ENCODE peak calls at places on chromosomes 11 and 22, in six cellular contexts. One of them, this sample, is unnamed.

GRCh38 chr22:49008682-49009235 is 818.9 kb downstream of the BRD1 start:
- DNase-seq in AG04450: no peak
- DNase-seq in endothelial cell of umbilical vein: no peak
- DNase-seq in heart left ventricle: peak; percentile 42
- DNase-seq in thoracic aorta: no peak
- DNase-seq in GM23338: no peak
- DNase-seq in this sample: no peak

GRCh38 chr11:16739326-16739875 is 954 bp downstream of the C11orf58 start:
- DNase-seq in heart left ventricle: no peak
- DNase-seq in endothelial cell of umbilical vein: peak; percentile 44
- DNase-seq in thoracic aorta: no peak
- DNase-seq in AG04450: no peak
- DNase-seq in GM23338: peak; percentile 21
- DNase-seq in this sample: no peak

GRCh38 chr11:94020777-94021615 is at the start of gene HEPHL1:
- DNase-seq in AG04450: no peak
- DNase-seq in thoracic aorta: no peak
- DNase-seq in heart left ventricle: no peak
- DNase-seq in GM23338: peak; percentile 59
- DNase-seq in endothelial cell of umbilical vein: no peak
- DNase-seq in this sample: no peak

GRCh38 chr11:68998390-68998911 is 14.6 kb downstream of the MRGPRF start:
- DNase-seq in heart left ventricle: no peak
- DNase-seq in endothelial cell of umbilical vein: peak; percentile 68
- DNase-seq in AG04450: no peak
- DNase-seq in thoracic aorta: no peak
- DNase-seq in GM23338: no peak
- DNase-seq in this sample: no peak

GRCh38 chr11:69388661-69389060 is 92.8 kb upstream of the LINC01488 start:
- DNase-seq in endothelial cell of umbilical vein: no peak
- DNase-seq in GM23338: no peak
- DNase-seq in thoracic aorta: no peak
- DNase-seq in heart left ventricle: no peak
- DNase-seq in AG04450: no peak
- DNase-seq in this sample: no peak

GRCh38 chr22:44583854-44584253 is 85.8 kb upstream of the RTL6 start:
- DNase-seq in heart left ventricle: peak; percentile 21
- DNase-seq in AG04450: no peak
- DNase-seq in endothelial cell of umbilical vein: no peak
- DNase-seq in GM23338: peak; percentile 36
- DNase-seq in thoracic aorta: no peak
- DNase-seq in this sample: peak; percentile 44

GRCh38 chr11:128518493-128519207 is 68.7 kb downstream of the ETS1 start:
- DNase-seq in GM23338: no peak
- DNase-seq in endothelial cell of umbilical vein: no peak
- DNase-seq in heart left ventricle: no peak
- DNase-seq in thoracic aorta: no peak
- DNase-seq in AG04450: no peak
- DNase-seq in this sample: no peak

GRCh38 chr22:28203286-28203685 is 284.2 kb upstream of the PITPNB start:
- DNase-seq in thoracic aorta: no peak
- DNase-seq in endothelial cell of umbilical vein: peak; percentile 61
- DNase-seq in GM23338: no peak
- DNase-seq in heart left ventricle: no peak
- DNase-seq in AG04450: no peak
- DNase-seq in this sample: no peak

GRCh38 chr11:134049303-134049702 is 19.6 kb upstream of the JAM3 start:
- DNase-seq in AG04450: no peak
- DNase-seq in thoracic aorta: no peak
- DNase-seq in GM23338: no peak
- DNase-seq in heart left ventricle: no peak
- DNase-seq in endothelial cell of umbilical vein: no peak
- DNase-seq in this sample: no peak

GRCh38 chr11:106724293-106724892 is 293.9 kb downstream of the GUCY1A2 start:
- DNase-seq in GM23338: no peak
- DNase-seq in thoracic aorta: no peak
- DNase-seq in heart left ventricle: no peak
- DNase-seq in endothelial cell of umbilical vein: no peak
- DNase-seq in AG04450: no peak
- DNase-seq in this sample: no peak

GRCh38 chr11:114317738-114318137 is 21.5 kb downstream of the NNMT start:
- DNase-seq in GM23338: peak; percentile 92
- DNase-seq in thoracic aorta: no peak
- DNase-seq in endothelial cell of umbilical vein: peak; percentile 73
- DNase-seq in AG04450: peak; percentile 24
- DNase-seq in heart left ventricle: no peak
- DNase-seq in this sample: no peak

GRCh38 chr22:48143856-48144255 is 1381.4 kb downstream of the TBC1D22A start:
- DNase-seq in heart left ventricle: no peak
- DNase-seq in AG04450: no peak
- DNase-seq in GM23338: no peak
- DNase-seq in endothelial cell of umbilical vein: no peak
- DNase-seq in thoracic aorta: no peak
- DNase-seq in this sample: no peak

GRCh38 chr11:128714121-128714520 is 20.2 kb downstream of the FLI1 start:
- DNase-seq in GM23338: no peak
- DNase-seq in endothelial cell of umbilical vein: no peak
- DNase-seq in thoracic aorta: no peak
- DNase-seq in heart left ventricle: no peak
- DNase-seq in AG04450: no peak
- DNase-seq in this sample: no peak

GRCh38 chr22:35354068-35354467 is 26.8 kb upstream of the HMOX1 start:
- DNase-seq in heart left ventricle: no peak
- DNase-seq in GM23338: no peak
- DNase-seq in AG04450: no peak
- DNase-seq in endothelial cell of umbilical vein: no peak
- DNase-seq in thoracic aorta: no peak
- DNase-seq in this sample: no peak

GRCh38 chr11:35983965-35984364 is 40.1 kb downstream of the LDLRAD3 start:
- DNase-seq in endothelial cell of umbilical vein: no peak
- DNase-seq in heart left ventricle: no peak
- DNase-seq in GM23338: no peak
- DNase-seq in thoracic aorta: no peak
- DNase-seq in AG04450: no peak
- DNase-seq in this sample: no peak

GRCh38 chr11:61092280-61092766 is 10.0 kb upstream of the CD5 start:
- DNase-seq in heart left ventricle: no peak
- DNase-seq in endothelial cell of umbilical vein: no peak
- DNase-seq in thoracic aorta: no peak
- DNase-seq in AG04450: no peak
- DNase-seq in GM23338: no peak
- DNase-seq in this sample: no peak

GRCh38 chr11:98701541-98701940 is 319.2 kb upstream of the CNTN5 start:
- DNase-seq in GM23338: no peak
- DNase-seq in heart left ventricle: no peak
- DNase-seq in thoracic aorta: no peak
- DNase-seq in AG04450: no peak
- DNase-seq in endothelial cell of umbilical vein: no peak
- DNase-seq in this sample: no peak

GRCh38 chr11:58905716-58906547 is 33.4 kb upstream of the GLYATL1 start:
- DNase-seq in thoracic aorta: no peak
- DNase-seq in endothelial cell of umbilical vein: peak; percentile 17
- DNase-seq in heart left ventricle: peak; percentile 64
- DNase-seq in GM23338: peak; percentile 96
- DNase-seq in AG04450: peak; percentile 71
- DNase-seq in this sample: peak; percentile 58

GRCh38 chr11:62707277-62707771 is at the start of the genes BSCL2 and GNG3:
- DNase-seq in heart left ventricle: no peak
- DNase-seq in AG04450: no peak
- DNase-seq in thoracic aorta: no peak
- DNase-seq in endothelial cell of umbilical vein: no peak
- DNase-seq in GM23338: peak; percentile 99
- DNase-seq in this sample: peak; percentile 62

GRCh38 chr11:17831883-17832282 is 97.3 kb downstream of the KCNC1 start:
- DNase-seq in AG04450: no peak
- DNase-seq in thoracic aorta: no peak
- DNase-seq in endothelial cell of umbilical vein: no peak
- DNase-seq in GM23338: no peak
- DNase-seq in heart left ventricle: no peak
- DNase-seq in this sample: no peak

GRCh38 chr11:44651535-44652130 is 75.1 kb upstream of the TSPAN18 start:
- DNase-seq in AG04450: no peak
- DNase-seq in GM23338: no peak
- DNase-seq in thoracic aorta: no peak
- DNase-seq in endothelial cell of umbilical vein: peak; percentile 60
- DNase-seq in heart left ventricle: no peak
- DNase-seq in this sample: no peak

GRCh38 chr11:10715571-10715970 is 22.0 kb upstream of the IRAG1 start:
- DNase-seq in endothelial cell of umbilical vein: no peak
- DNase-seq in heart left ventricle: no peak
- DNase-seq in GM23338: no peak
- DNase-seq in AG04450: no peak
- DNase-seq in thoracic aorta: no peak
- DNase-seq in this sample: no peak

GRCh38 chr11:1644601-1645356 is 15.2 kb downstream of the KRTAP5-5 start:
- DNase-seq in heart left ventricle: no peak
- DNase-seq in AG04450: no peak
- DNase-seq in thoracic aorta: no peak
- DNase-seq in endothelial cell of umbilical vein: no peak
- DNase-seq in GM23338: no peak
- DNase-seq in this sample: peak; percentile 54

GRCh38 chr11:69311767-69312385 is 17.9 kb downstream of the MYEOV start:
- DNase-seq in GM23338: no peak
- DNase-seq in AG04450: no peak
- DNase-seq in thoracic aorta: no peak
- DNase-seq in endothelial cell of umbilical vein: peak; percentile 83
- DNase-seq in heart left ventricle: no peak
- DNase-seq in this sample: no peak

GRCh38 chr11:61144511-61145179 is 16.6 kb downstream of the VPS37C start:
- DNase-seq in GM23338: no peak
- DNase-seq in endothelial cell of umbilical vein: no peak
- DNase-seq in heart left ventricle: no peak
- DNase-seq in thoracic aorta: no peak
- DNase-seq in AG04450: no peak
- DNase-seq in this sample: no peak

GRCh38 chr11:78958444-78958843 is 383.8 kb upstream of the NARS2 start:
- DNase-seq in thoracic aorta: no peak
- DNase-seq in heart left ventricle: no peak
- DNase-seq in endothelial cell of umbilical vein: no peak
- DNase-seq in GM23338: no peak
- DNase-seq in AG04450: no peak
- DNase-seq in this sample: no peak

GRCh38 chr22:36331306-36331911 is 56.4 kb downstream of the MYH9 start:
- DNase-seq in GM23338: peak; percentile 71
- DNase-seq in endothelial cell of umbilical vein: peak; percentile 93
- DNase-seq in heart left ventricle: peak; percentile 90
- DNase-seq in AG04450: peak; percentile 89
- DNase-seq in thoracic aorta: peak; percentile 71
- DNase-seq in this sample: peak; percentile 67

GRCh38 chr22:46501701-46502100 is 35.7 kb downstream of the CELSR1 start:
- DNase-seq in AG04450: peak; percentile 10
- DNase-seq in endothelial cell of umbilical vein: peak; percentile 77
- DNase-seq in heart left ventricle: no peak
- DNase-seq in GM23338: no peak
- DNase-seq in thoracic aorta: no peak
- DNase-seq in this sample: no peak

GRCh38 chr22:46502346-46502745 is 35.1 kb downstream of the CELSR1 start:
- DNase-seq in endothelial cell of umbilical vein: no peak
- DNase-seq in GM23338: no peak
- DNase-seq in AG04450: no peak
- DNase-seq in heart left ventricle: no peak
- DNase-seq in thoracic aorta: no peak
- DNase-seq in this sample: no peak

GRCh38 chr22:46502776-46503175 is 34.6 kb downstream of the CELSR1 start:
- DNase-seq in thoracic aorta: no peak
- DNase-seq in AG04450: no peak
- DNase-seq in heart left ventricle: no peak
- DNase-seq in endothelial cell of umbilical vein: no peak
- DNase-seq in GM23338: no peak
- DNase-seq in this sample: no peak

GRCh38 chr22:46507451-46508390 is 29.7 kb downstream of the CELSR1 start:
- DNase-seq in GM23338: peak; percentile 23
- DNase-seq in AG04450: no peak
- DNase-seq in thoracic aorta: no peak
- DNase-seq in endothelial cell of umbilical vein: no peak
- DNase-seq in heart left ventricle: no peak
- DNase-seq in this sample: no peak

GRCh38 chr22:46504586-46504985 is 32.8 kb downstream of the CELSR1 start:
- DNase-seq in heart left ventricle: no peak
- DNase-seq in GM23338: no peak
- DNase-seq in AG04450: no peak
- DNase-seq in thoracic aorta: no peak
- DNase-seq in endothelial cell of umbilical vein: no peak
- DNase-seq in this sample: no peak
- H3K4me3 ChIP-seq in heart left ventricle: no peak overlapping the region
- H3K4me3 ChIP-seq in GM23338: no peak overlapping the region
- H3K4me3 ChIP-seq in AG04450: no peak overlapping the region
- H3K4me3 ChIP-seq in thoracic aorta: no peak overlapping the region
- H3K4me3 ChIP-seq in endothelial cell of umbilical vein: no peak overlapping the region
- H3K4me3 ChIP-seq in this sample: no peak overlapping the region

GRCh38 chr11:33753304-33753703 is 17.1 kb upstream of the CD59 start:
- DNase-seq in heart left ventricle: no peak
- DNase-seq in thoracic aorta: no peak
- DNase-seq in GM23338: no peak
- DNase-seq in AG04450: peak; percentile 30
- DNase-seq in endothelial cell of umbilical vein: peak; percentile 59
- DNase-seq in this sample: no peak
- H3K4me3 ChIP-seq in heart left ventricle: peak overlapping the region; percentile 15
- H3K4me3 ChIP-seq in thoracic aorta: no peak overlapping the region
- H3K4me3 ChIP-seq in GM23338: no peak overlapping the region
- H3K4me3 ChIP-seq in AG04450: no peak overlapping the region
- H3K4me3 ChIP-seq in endothelial cell of umbilical vein: no peak overlapping the region
- H3K4me3 ChIP-seq in this sample: no peak overlapping the region

DNA sequence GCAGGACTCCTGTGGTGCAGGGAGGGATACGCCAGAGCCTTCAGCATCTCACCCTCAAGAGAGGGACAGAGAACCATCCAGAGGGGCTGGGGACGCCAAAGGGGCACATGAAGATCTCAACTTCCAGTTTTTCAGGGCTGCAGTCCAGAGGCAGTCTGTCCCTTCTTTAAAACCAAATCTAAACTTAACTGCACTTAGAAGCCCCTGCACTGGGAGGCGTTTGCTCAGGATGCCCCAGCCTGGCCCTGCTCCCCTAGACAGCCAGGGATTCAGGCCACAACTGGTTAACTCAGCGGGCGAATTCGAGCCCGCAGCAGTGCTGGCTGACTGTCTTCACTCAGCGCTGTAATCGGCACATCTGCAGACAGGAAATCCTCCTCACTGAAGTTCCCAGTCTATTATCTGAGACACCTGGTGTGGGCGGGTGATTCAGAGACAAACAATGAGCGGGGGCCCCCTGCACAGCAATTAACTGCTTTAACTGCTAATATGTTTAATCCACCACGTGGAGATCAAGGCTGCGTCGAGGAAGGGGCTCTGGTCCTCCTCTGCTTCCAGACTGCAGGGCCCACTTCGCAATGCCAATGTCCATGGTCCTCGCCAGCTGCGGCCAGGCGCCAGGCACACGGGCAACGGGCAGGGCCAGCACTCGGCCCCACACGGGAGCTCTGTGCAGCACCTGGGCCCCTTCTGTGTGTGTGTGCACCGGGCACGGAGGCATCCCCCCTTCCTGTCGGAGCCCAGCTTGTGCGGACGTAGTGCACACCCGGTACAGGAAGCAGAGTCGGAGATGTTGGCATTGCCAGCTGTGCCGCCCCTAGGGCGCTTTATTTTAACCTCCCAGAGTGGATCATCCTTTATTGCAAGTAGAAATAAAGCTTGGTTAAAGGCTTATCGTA is 36.9 kb upstream of the GNB1L start:
- DNase-seq in thoracic aorta: no peak
- DNase-seq in AG04450: peak; percentile 59
- DNase-seq in GM23338: peak; percentile 90
- DNase-seq in heart left ventricle: no peak
- DNase-seq in endothelial cell of umbilical vein: peak; percentile 90
- DNase-seq in this sample: no peak
- H3K4me3 ChIP-seq in thoracic aorta: peak overlapping the region; percentile 39
- H3K4me3 ChIP-seq in AG04450: peak overlapping the region; percentile 25
- H3K4me3 ChIP-seq in GM23338: no peak overlapping the region
- H3K4me3 ChIP-seq in heart left ventricle: no peak overlapping the region
- H3K4me3 ChIP-seq in endothelial cell of umbilical vein: no peak overlapping the region
- H3K4me3 ChIP-seq in this sample: no peak overlapping the region

GRCh38 chr22:31650391-31650790 is 11.6 kb downstream of the PISD start:
- DNase-seq in GM23338: peak; percentile 23
- DNase-seq in endothelial cell of umbilical vein: no peak
- DNase-seq in heart left ventricle: no peak
- DNase-seq in AG04450: peak; percentile 57
- DNase-seq in thoracic aorta: no peak
- DNase-seq in this sample: no peak
- H3K4me3 ChIP-seq in GM23338: no peak overlapping the region
- H3K4me3 ChIP-seq in endothelial cell of umbilical vein: no peak overlapping the region
- H3K4me3 ChIP-seq in heart left ventricle: no peak overlapping the region
- H3K4me3 ChIP-seq in AG04450: no peak overlapping the region
- H3K4me3 ChIP-seq in thoracic aorta: no peak overlapping the region
- H3K4me3 ChIP-seq in this sample: no peak overlapping the region